ENCODE peak calls at places on chromosomes 5 and 9, in ten cellular contexts. D, X, N, P, T, F, W, E, L and I are unnamed samples.

GRCh38 chr5:93117753-93118531 is 463.1 kb downstream of the NR2F1-AS1 start:
- DNase-seq in D (no peak), X (no peak), N (no peak), P (no peak), T (peak), F (peak), W (no peak), E (no peak), L (no peak), I (no peak)

GRCh38 chr9:133962341-133962740 is 29.8 kb downstream of the VAV2 start:
- DNase-seq in D (no peak), X (no peak), N (no peak), P (no peak), T (no peak), F (no peak), W (peak), E (no peak), L (no peak), I (no peak)

GRCh38 chr9:111868475-111868874 is 28.1 kb upstream of the UGCG start:
- DNase-seq in D (no peak), X (no peak), N (no peak), P (no peak), T (no peak), F (no peak), W (no peak), E (no peak), L (no peak), I (no peak)

GRCh38 chr5:10760033-10760975 is 730 bp downstream of the DAP start:
- DNase-seq in D (no peak), X (peak), N (peak), P (no peak), T (peak), F (peak), W (peak), E (peak), L (no peak), I (peak)

GRCh38 chr9:3507395-3508077 is 18.3 kb downstream of the RFX3 start:
- DNase-seq in D (no peak), X (peak), N (no peak), P (no peak), T (no peak), F (no peak), W (no peak), E (no peak), L (no peak), I (no peak)

GRCh38 chr5:28344803-28345433 is 1306.5 kb upstream of the CDH9 start:
- DNase-seq in D (no peak), X (no peak), N (no peak), P (no peak), T (peak), F (peak), W (no peak), E (peak), L (no peak), I (no peak)

GRCh38 chr5:143635888-143636287 is 176.1 kb upstream of the HMHB1 start:
- DNase-seq in D (no peak), X (no peak), N (no peak), P (no peak), T (no peak), F (no peak), W (no peak), E (no peak), L (no peak), I (no peak)

GRCh38 chr5:73365301-73365853 is 83.2 kb downstream of the FOXD1 start:
- DNase-seq in D (peak), X (peak), N (no peak), P (no peak), T (peak), F (peak), W (no peak), E (peak), L (no peak), I (no peak)

GRCh38 chr9:77939149-77939668 is 92.4 kb downstream of the GNAQ start:
- DNase-seq in D (no peak), X (no peak), N (no peak), P (no peak), T (no peak), F (peak), W (no peak), E (no peak), L (no peak), I (no peak)

GRCh38 chr5:57037355-57037754 is 85.4 kb upstream of the MIER3 start:
- DNase-seq in D (peak), X (peak), N (no peak), P (no peak), T (no peak), F (no peak), W (no peak), E (peak), L (no peak), I (no peak)

GRCh38 chr5:103519550-103519949 is 43.0 kb downstream of the NUDT12 start:
- DNase-seq in D (no peak), X (no peak), N (no peak), P (no peak), T (peak), F (peak), W (no peak), E (peak), L (no peak), I (no peak)

GRCh38 chr5:36390640-36391039 is 88.9 kb upstream of the RANBP3L start:
- DNase-seq in D (no peak), X (no peak), N (no peak), P (no peak), T (no peak), F (no peak), W (no peak), E (no peak), L (no peak), I (no peak)

GRCh38 chr5:40958811-40959210 is 49.5 kb downstream of the C7 start:
- DNase-seq in D (no peak), X (no peak), N (no peak), P (no peak), T (no peak), F (no peak), W (no peak), E (peak), L (no peak), I (no peak)

GRCh38 chr9:135794057-135794335 is 92.0 kb downstream of the KCNT1 start:
- DNase-seq in D (no peak), X (no peak), N (no peak), P (no peak), T (no peak), F (no peak), W (no peak), E (no peak), L (no peak), I (no peak)

GRCh38 chr9:34746526-34746925 is 36.6 kb upstream of the CCL21 start:
- DNase-seq in D (no peak), X (no peak), N (no peak), P (no peak), T (peak), F (peak), W (no peak), E (no peak), L (no peak), I (no peak)

GRCh38 chr9:378263-378662 is 163.6 kb downstream of the DOCK8 start:
- DNase-seq in D (no peak), X (no peak), N (no peak), P (no peak), T (no peak), F (no peak), W (no peak), E (no peak), L (no peak), I (no peak)

GRCh38 chr9:37511715-37512010 is 25.9 kb downstream of the POLR1E start:
- DNase-seq in D (no peak), X (no peak), N (no peak), P (no peak), T (no peak), F (no peak), W (no peak), E (no peak), L (no peak), I (no peak)

GRCh38 chr5:174453690-174454089 is 270.7 kb upstream of the MSX2 start:
- DNase-seq in D (no peak), X (peak), N (no peak), P (no peak), T (no peak), F (no peak), W (no peak), E (no peak), L (no peak), I (no peak)

GRCh38 chr5:1754531-1755220 is 45.0 kb downstream of the MRPL36 start:
- DNase-seq in D (no peak), X (no peak), N (no peak), P (no peak), T (no peak), F (no peak), W (no peak), E (no peak), L (no peak), I (no peak)

GRCh38 chr5:10588779-10589447 is 25.0 kb downstream of the ANKRD33B start:
- DNase-seq in D (no peak), X (no peak), N (no peak), P (no peak), T (no peak), F (no peak), W (no peak), E (no peak), L (no peak), I (no peak)

GRCh38 chr5:76082790-76083554 is at the start of gene SV2C:
- DNase-seq in D (no peak), X (peak), N (no peak), P (no peak), T (peak), F (peak), W (peak), E (no peak), L (peak), I (no peak)

GRCh38 chr9:37969130-37969529 is 65.2 kb upstream of the SLC25A51 start:
- DNase-seq in D (no peak), X (no peak), N (no peak), P (no peak), T (no peak), F (peak), W (no peak), E (peak), L (no peak), I (no peak)